ENCODE peak calls at places on chromosomes 6 and 20, in five cellular contexts. One of them, this sample, is unnamed.

GRCh38 chr6:35049885-35050284 is 91.3 kb downstream of the TCP11 start:
- DNase-seq in ovary: peak; percentile 53
- DNase-seq in CD8-positive, alpha-beta T cell: no peak
- DNase-seq in left ventricle myocardium inferior: peak; percentile 65
- DNase-seq in tibial artery: peak; percentile 76
- DNase-seq in this sample: no peak

GRCh38 chr6:143283887-143284640 is 166.4 kb downstream of the ADAT2 start:
- DNase-seq in ovary: no peak
- DNase-seq in CD8-positive, alpha-beta T cell: no peak
- DNase-seq in left ventricle myocardium inferior: no peak
- DNase-seq in tibial artery: no peak
- DNase-seq in this sample: no peak

GRCh38 chr6:96836579-96837137 is 619 bp downstream of the GPR63 start:
- DNase-seq in ovary: no peak
- DNase-seq in CD8-positive, alpha-beta T cell: no peak
- DNase-seq in left ventricle myocardium inferior: no peak
- DNase-seq in tibial artery: no peak
- DNase-seq in this sample: no peak

GRCh38 chr20:11585752-11586352 is 331.8 kb upstream of the BTBD3 start:
- DNase-seq in ovary: no peak
- DNase-seq in CD8-positive, alpha-beta T cell: no peak
- DNase-seq in left ventricle myocardium inferior: no peak
- DNase-seq in tibial artery: no peak
- DNase-seq in this sample: no peak

GRCh38 chr6:157215702-157216101 is 107.6 kb downstream of the TMEM242 start:
- DNase-seq in ovary: no peak
- DNase-seq in CD8-positive, alpha-beta T cell: no peak
- DNase-seq in left ventricle myocardium inferior: no peak
- DNase-seq in tibial artery: no peak
- DNase-seq in this sample: no peak

GRCh38 chr6:95240514-95240913 is 336.8 kb upstream of the MANEA start:
- DNase-seq in ovary: no peak
- DNase-seq in CD8-positive, alpha-beta T cell: no peak
- DNase-seq in left ventricle myocardium inferior: no peak
- DNase-seq in tibial artery: no peak
- DNase-seq in this sample: no peak

GRCh38 chr6:84731901-84732300 is 32.5 kb downstream of the TBX18 start:
- DNase-seq in ovary: no peak
- DNase-seq in CD8-positive, alpha-beta T cell: no peak
- DNase-seq in left ventricle myocardium inferior: no peak
- DNase-seq in tibial artery: no peak
- DNase-seq in this sample: no peak

GRCh38 chr6:156862711-156863110 is 85.5 kb downstream of the ARID1B start:
- DNase-seq in ovary: no peak
- DNase-seq in CD8-positive, alpha-beta T cell: no peak
- DNase-seq in left ventricle myocardium inferior: no peak
- DNase-seq in tibial artery: no peak
- DNase-seq in this sample: no peak

GRCh38 chr6:123745877-123746276 is 57.8 kb upstream of the NKAIN2 start:
- DNase-seq in ovary: no peak
- DNase-seq in CD8-positive, alpha-beta T cell: no peak
- DNase-seq in left ventricle myocardium inferior: no peak
- DNase-seq in tibial artery: no peak
- DNase-seq in this sample: no peak

GRCh38 chr6:130434174-130434873 is 68.5 kb downstream of the TMEM200A start:
- DNase-seq in ovary: no peak
- DNase-seq in CD8-positive, alpha-beta T cell: no peak
- DNase-seq in left ventricle myocardium inferior: no peak
- DNase-seq in tibial artery: no peak
- DNase-seq in this sample: no peak

GRCh38 chr6:33276864-33277662 is at the start of gene B3GALT4:
- DNase-seq in ovary: peak; percentile 82
- DNase-seq in CD8-positive, alpha-beta T cell: peak; percentile 54
- DNase-seq in left ventricle myocardium inferior: peak; percentile 78
- DNase-seq in tibial artery: peak; percentile 85
- DNase-seq in this sample: peak; percentile 77

GRCh38 chr6:169487579-169488205 is 214.1 kb downstream of the WDR27 start:
- DNase-seq in ovary: no peak
- DNase-seq in CD8-positive, alpha-beta T cell: no peak
- DNase-seq in left ventricle myocardium inferior: no peak
- DNase-seq in tibial artery: no peak
- DNase-seq in this sample: no peak

GRCh38 chr6:31775184-31775583 is 1.9 kb downstream of the VWA7 start:
- DNase-seq in ovary: no peak
- DNase-seq in CD8-positive, alpha-beta T cell: no peak
- DNase-seq in left ventricle myocardium inferior: no peak
- DNase-seq in tibial artery: no peak
- DNase-seq in this sample: no peak

GRCh38 chr6:111875741-111876140 is 2.5 kb upstream of the FYN start:
- DNase-seq in ovary: no peak
- DNase-seq in CD8-positive, alpha-beta T cell: no peak
- DNase-seq in left ventricle myocardium inferior: no peak
- DNase-seq in tibial artery: no peak
- DNase-seq in this sample: no peak

GRCh38 chr20:38723982-38724602 is at the start of gene SLC32A1:
- DNase-seq in ovary: no peak
- DNase-seq in CD8-positive, alpha-beta T cell: no peak
- DNase-seq in left ventricle myocardium inferior: no peak
- DNase-seq in tibial artery: no peak
- DNase-seq in this sample: no peak

GRCh38 chr6:3612341-3613041 is 139.0 kb downstream of the PXDC1 start:
- DNase-seq in ovary: no peak
- DNase-seq in CD8-positive, alpha-beta T cell: no peak
- DNase-seq in left ventricle myocardium inferior: no peak
- DNase-seq in tibial artery: no peak
- DNase-seq in this sample: no peak

GRCh38 chr6:109820706-109821350 is 129.7 kb downstream of the FIG4 start:
- DNase-seq in ovary: no peak
- DNase-seq in CD8-positive, alpha-beta T cell: no peak
- DNase-seq in left ventricle myocardium inferior: no peak
- DNase-seq in tibial artery: no peak
- DNase-seq in this sample: no peak

GRCh38 chr20:49063279-49063678 is 17.2 kb downstream of the CSE1L start:
- DNase-seq in ovary: no peak
- DNase-seq in CD8-positive, alpha-beta T cell: no peak
- DNase-seq in left ventricle myocardium inferior: no peak
- DNase-seq in tibial artery: no peak
- DNase-seq in this sample: no peak

GRCh38 chr6:159978291-159979135 is 9.6 kb downstream of the IGF2R start:
- DNase-seq in ovary: no peak
- DNase-seq in CD8-positive, alpha-beta T cell: peak; percentile 25
- DNase-seq in left ventricle myocardium inferior: no peak
- DNase-seq in tibial artery: no peak
- DNase-seq in this sample: no peak

GRCh38 chr20:44295995-44296394 is 15.0 kb downstream of the FITM2 start:
- DNase-seq in ovary: no peak
- DNase-seq in CD8-positive, alpha-beta T cell: no peak
- DNase-seq in left ventricle myocardium inferior: peak; percentile 37
- DNase-seq in tibial artery: no peak
- DNase-seq in this sample: peak; percentile 70

GRCh38 chr6:144093236-144093635 is 2.1 kb downstream of the SF3B5 start:
- DNase-seq in ovary: no peak
- DNase-seq in CD8-positive, alpha-beta T cell: no peak
- DNase-seq in left ventricle myocardium inferior: no peak
- DNase-seq in tibial artery: no peak
- DNase-seq in this sample: no peak

GRCh38 chr6:26329763-26330511 is 35.1 kb upstream of the BTN3A2 start:
- DNase-seq in ovary: no peak
- DNase-seq in CD8-positive, alpha-beta T cell: no peak
- DNase-seq in left ventricle myocardium inferior: no peak
- DNase-seq in tibial artery: no peak
- DNase-seq in this sample: no peak

GRCh38 chr6:148557796-148558457 is 188.9 kb upstream of the UST start:
- DNase-seq in ovary: no peak
- DNase-seq in CD8-positive, alpha-beta T cell: no peak
- DNase-seq in left ventricle myocardium inferior: no peak
- DNase-seq in tibial artery: no peak
- DNase-seq in this sample: no peak

GRCh38 chr20:14882846-14883245 is 545.4 kb upstream of the FLRT3 start:
- DNase-seq in ovary: no peak
- DNase-seq in CD8-positive, alpha-beta T cell: no peak
- DNase-seq in left ventricle myocardium inferior: no peak
- DNase-seq in tibial artery: no peak
- DNase-seq in this sample: no peak

GRCh38 chr6:25239059-25239458 is 40.1 kb upstream of the CARMIL1 start:
- DNase-seq in ovary: no peak
- DNase-seq in CD8-positive, alpha-beta T cell: no peak
- DNase-seq in left ventricle myocardium inferior: no peak
- DNase-seq in tibial artery: no peak
- DNase-seq in this sample: no peak

GRCh38 chr6:114989279-114989964 is 646.6 kb upstream of the HS3ST5 start:
- DNase-seq in ovary: no peak
- DNase-seq in CD8-positive, alpha-beta T cell: no peak
- DNase-seq in left ventricle myocardium inferior: no peak
- DNase-seq in tibial artery: no peak
- DNase-seq in this sample: no peak

GRCh38 chr20:60040471-60041162 is 82.4 kb downstream of the CDH26 start:
- DNase-seq in ovary: no peak
- DNase-seq in CD8-positive, alpha-beta T cell: no peak
- DNase-seq in left ventricle myocardium inferior: no peak
- DNase-seq in tibial artery: no peak
- DNase-seq in this sample: no peak

GRCh38 chr20:33914871-33915270 is 78.8 kb upstream of the RALY start:
- DNase-seq in ovary: no peak
- DNase-seq in CD8-positive, alpha-beta T cell: peak; percentile 9
- DNase-seq in left ventricle myocardium inferior: no peak
- DNase-seq in tibial artery: no peak
- DNase-seq in this sample: no peak

GRCh38 chr6:45566882-45567281 is 189.1 kb upstream of the SUPT3H start:
- DNase-seq in ovary: no peak
- DNase-seq in CD8-positive, alpha-beta T cell: no peak
- DNase-seq in left ventricle myocardium inferior: no peak
- DNase-seq in tibial artery: no peak
- DNase-seq in this sample: no peak

GRCh38 chr20:25030007-25030648 is 27.8 kb downstream of the ACSS1 start:
- DNase-seq in ovary: no peak
- DNase-seq in CD8-positive, alpha-beta T cell: no peak
- DNase-seq in left ventricle myocardium inferior: no peak
- DNase-seq in tibial artery: no peak
- DNase-seq in this sample: no peak

GRCh38 chr6:2141644-2142290 is 103.6 kb downstream of the GMDS start:
- DNase-seq in ovary: no peak
- DNase-seq in CD8-positive, alpha-beta T cell: no peak
- DNase-seq in left ventricle myocardium inferior: no peak
- DNase-seq in tibial artery: no peak
- DNase-seq in this sample: no peak

GRCh38 chr6:150969901-150970300 is 104.4 kb downstream of the MTHFD1L start:
- DNase-seq in ovary: no peak
- DNase-seq in CD8-positive, alpha-beta T cell: no peak
- DNase-seq in left ventricle myocardium inferior: no peak
- DNase-seq in tibial artery: no peak
- DNase-seq in this sample: no peak

GRCh38 chr20:63223121-63223825 is 7.3 kb upstream of the YTHDF1 start:
- DNase-seq in ovary: no peak
- DNase-seq in CD8-positive, alpha-beta T cell: peak; percentile 17
- DNase-seq in left ventricle myocardium inferior: no peak
- DNase-seq in tibial artery: no peak
- DNase-seq in this sample: no peak

DNA sequence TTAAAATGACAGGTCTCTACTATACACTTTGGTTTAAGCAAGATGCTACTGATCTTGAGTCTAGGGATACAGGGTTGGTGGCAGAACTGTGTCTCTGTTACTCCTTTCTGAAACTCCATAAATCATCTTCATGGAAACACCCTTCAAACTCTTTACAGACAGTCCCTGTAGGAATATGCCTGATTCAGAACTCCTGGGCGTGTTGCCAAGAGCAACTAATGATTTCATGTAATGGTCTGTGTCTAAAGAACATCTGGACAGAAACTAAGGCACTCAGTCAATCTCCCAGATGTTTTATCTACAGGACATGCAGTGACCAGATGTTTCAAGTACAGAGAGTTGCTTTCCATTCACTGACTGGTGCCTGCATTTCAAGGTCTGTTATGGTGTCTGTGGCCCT is 464.4 kb upstream of the CHD6 start:
- DNase-seq in ovary: no peak
- DNase-seq in CD8-positive, alpha-beta T cell: no peak
- DNase-seq in left ventricle myocardium inferior: peak; percentile 60
- DNase-seq in tibial artery: no peak
- DNase-seq in this sample: peak; percentile 39
- H3K27ac ChIP-seq in ovary: no peak overlapping the region
- H3K27ac ChIP-seq in CD8-positive, alpha-beta T cell: no peak overlapping the region
- H3K27ac ChIP-seq in left ventricle myocardium inferior: peak overlapping the region; percentile 72
- H3K27ac ChIP-seq in tibial artery: no peak overlapping the region
- H3K27ac ChIP-seq in this sample: no peak overlapping the region

GRCh38 chr6:36758516-36759176 is 61.0 kb downstream of the RAB44 start:
- DNase-seq in ovary: no peak
- DNase-seq in CD8-positive, alpha-beta T cell: no peak
- DNase-seq in left ventricle myocardium inferior: no peak
- DNase-seq in tibial artery: no peak
- DNase-seq in this sample: no peak
- H3K4me1 ChIP-seq in ovary: no peaks in the 10 kb centered on the region
- H3K4me1 ChIP-seq in CD8-positive, alpha-beta T cell: peaks cover 15% of the 10 kb centered on the region
- H3K4me1 ChIP-seq in left ventricle myocardium inferior: peaks cover 27% of the 10 kb centered on the region
- H3K4me1 ChIP-seq in tibial artery: no peaks in the 10 kb centered on the region
- H3K4me1 ChIP-seq in this sample: no peaks in the 10 kb centered on the region

DNA sequence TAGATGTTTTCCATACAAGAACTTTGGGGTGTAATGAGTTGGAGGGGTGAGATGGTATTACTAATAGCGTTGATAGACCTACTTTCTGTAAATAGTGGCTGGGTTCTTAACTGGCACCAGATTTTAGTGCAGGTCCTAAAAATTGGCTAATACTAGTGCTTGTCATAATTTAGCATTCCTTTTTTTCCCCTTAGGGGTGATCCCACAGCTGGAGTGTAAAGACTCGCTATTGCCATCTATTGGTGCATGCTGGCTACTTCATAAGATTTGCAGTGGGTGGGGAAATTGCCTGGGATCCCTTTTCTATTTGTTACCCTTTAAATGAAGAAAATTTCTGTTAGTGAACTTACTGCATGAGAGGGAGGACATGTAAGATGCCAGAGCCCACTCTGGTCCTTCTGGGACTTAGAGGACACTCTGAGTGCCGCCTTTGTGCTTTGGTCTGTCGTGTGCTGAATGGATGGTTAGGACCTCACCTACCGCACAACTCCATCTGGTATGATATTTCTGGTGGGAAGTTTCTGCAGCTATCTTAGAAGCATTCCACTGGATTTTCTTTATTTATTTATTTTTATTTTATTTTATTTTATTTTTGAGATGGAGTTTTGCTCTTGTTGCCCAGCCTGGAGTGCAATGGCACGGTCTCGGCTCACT is 195.5 kb downstream of the JARID2 start:
- DNase-seq in ovary: no peak
- DNase-seq in CD8-positive, alpha-beta T cell: no peak
- DNase-seq in left ventricle myocardium inferior: no peak
- DNase-seq in tibial artery: no peak
- DNase-seq in this sample: peak; percentile 55
- H3K27ac ChIP-seq in ovary: no peak overlapping the region
- H3K27ac ChIP-seq in CD8-positive, alpha-beta T cell: no peak overlapping the region
- H3K27ac ChIP-seq in left ventricle myocardium inferior: no peak overlapping the region
- H3K27ac ChIP-seq in tibial artery: no peak overlapping the region
- H3K27ac ChIP-seq in this sample: no peak overlapping the region

GRCh38 chr20:51413753-51414323 is 128.7 kb downstream of the NFATC2 start:
- DNase-seq in ovary: no peak
- DNase-seq in CD8-positive, alpha-beta T cell: no peak
- DNase-seq in left ventricle myocardium inferior: no peak
- DNase-seq in tibial artery: no peak
- DNase-seq in this sample: no peak
- H3K4me1 ChIP-seq in ovary: peaks cover 11% of the 10 kb centered on the region
- H3K4me1 ChIP-seq in CD8-positive, alpha-beta T cell: peaks cover 31% of the 10 kb centered on the region
- H3K4me1 ChIP-seq in left ventricle myocardium inferior: peaks cover 44% of the 10 kb centered on the region
- H3K4me1 ChIP-seq in tibial artery: peaks cover 16% of the 10 kb centered on the region
- H3K4me1 ChIP-seq in this sample: no peaks in the 10 kb centered on the region

GRCh38 chr6:134669531-134669930 is 280.4 kb downstream of the ALDH8A1 start:
- DNase-seq in ovary: no peak
- DNase-seq in CD8-positive, alpha-beta T cell: no peak
- DNase-seq in left ventricle myocardium inferior: no peak
- DNase-seq in tibial artery: no peak
- DNase-seq in this sample: no peak
- H3K27ac ChIP-seq in ovary: no peak overlapping the region
- H3K27ac ChIP-seq in CD8-positive, alpha-beta T cell: no peak overlapping the region
- H3K27ac ChIP-seq in left ventricle myocardium inferior: no peak overlapping the region
- H3K27ac ChIP-seq in tibial artery: no peak overlapping the region
- H3K27ac ChIP-seq in this sample: no peak overlapping the region

This sample was measured in lung.